ENCODE peak calls at places on chromosomes 1 and 21, in five cellular contexts. One of them, this sample, is unnamed. For H3K4me1, the result is how much of the 10 kb centered on the place peaks cover.

GRCh38 chr21:44728716-44729115 is 17.3 kb upstream of the TSPEAR start:
- DNase-seq in left lung: no peak
- DNase-seq in effector memory CD4-positive, alpha-beta T cell: no peak
- DNase-seq in OCI-LY7: no peak
- DNase-seq in mesendoderm: no peak
- DNase-seq in this sample: no peak

GRCh38 chr21:41783476-41784150 is 16.8 kb upstream of the RIPK4 start:
- DNase-seq in mesendoderm: no peak
- DNase-seq in OCI-LY7: no peak
- DNase-seq in left lung: no peak
- DNase-seq in effector memory CD4-positive, alpha-beta T cell: no peak
- DNase-seq in this sample: no peak

GRCh38 chr21:38815060-38815405 is 9.3 kb downstream of the ETS2 start:
- DNase-seq in effector memory CD4-positive, alpha-beta T cell: no peak
- DNase-seq in left lung: no peak
- DNase-seq in OCI-LY7: no peak
- DNase-seq in mesendoderm: no peak
- DNase-seq in this sample: no peak

GRCh38 chr1:24803987-24804530 is 58.8 kb downstream of the CLIC4 start:
- DNase-seq in mesendoderm: no peak
- DNase-seq in left lung: no peak
- DNase-seq in effector memory CD4-positive, alpha-beta T cell: no peak
- DNase-seq in OCI-LY7: no peak
- DNase-seq in this sample: no peak

GRCh38 chr21:15209224-15209623 is 144.4 kb upstream of the NRIP1 start:
- DNase-seq in effector memory CD4-positive, alpha-beta T cell: no peak
- DNase-seq in mesendoderm: no peak
- DNase-seq in OCI-LY7: no peak
- DNase-seq in left lung: no peak
- DNase-seq in this sample: no peak

GRCh38 chr1:7436056-7437005 is 334.8 kb upstream of the VAMP3 start:
- DNase-seq in OCI-LY7: no peak
- DNase-seq in left lung: no peak
- DNase-seq in mesendoderm: no peak
- DNase-seq in effector memory CD4-positive, alpha-beta T cell: no peak
- DNase-seq in this sample: no peak

GRCh38 chr1:170640581-170640980 is 23.4 kb upstream of the PRRX1 start:
- DNase-seq in effector memory CD4-positive, alpha-beta T cell: no peak
- DNase-seq in left lung: no peak
- DNase-seq in mesendoderm: no peak
- DNase-seq in OCI-LY7: no peak
- DNase-seq in this sample: no peak

GRCh38 chr1:28437260-28437923 is 67.9 kb downstream of the PHACTR4 start:
- DNase-seq in left lung: peak
- DNase-seq in effector memory CD4-positive, alpha-beta T cell: no peak
- DNase-seq in OCI-LY7: no peak
- DNase-seq in mesendoderm: peak
- DNase-seq in this sample: no peak

GRCh38 chr1:198143797-198144196 is 13.0 kb upstream of the NEK7 start:
- DNase-seq in left lung: no peak
- DNase-seq in OCI-LY7: no peak
- DNase-seq in mesendoderm: no peak
- DNase-seq in effector memory CD4-positive, alpha-beta T cell: no peak
- DNase-seq in this sample: no peak

GRCh38 chr1:27418326-27418761 is 25.9 kb downstream of the GPR3 start:
- DNase-seq in effector memory CD4-positive, alpha-beta T cell: peak
- DNase-seq in left lung: peak
- DNase-seq in OCI-LY7: no peak
- DNase-seq in mesendoderm: peak
- DNase-seq in this sample: no peak

GRCh38 chr1:161725888-161726630 is 4.7 kb downstream of the FCRLB start:
- DNase-seq in mesendoderm: peak
- DNase-seq in OCI-LY7: peak
- DNase-seq in left lung: peak
- DNase-seq in effector memory CD4-positive, alpha-beta T cell: peak
- DNase-seq in this sample: peak

GRCh38 chr1:76607712-76608111 is 259.6 kb upstream of the ST6GALNAC5 start:
- DNase-seq in OCI-LY7: no peak
- DNase-seq in mesendoderm: peak
- DNase-seq in effector memory CD4-positive, alpha-beta T cell: no peak
- DNase-seq in left lung: no peak
- DNase-seq in this sample: no peak

GRCh38 chr1:150272379-150272840 is at the start of gene C1orf54:
- DNase-seq in left lung: peak
- DNase-seq in OCI-LY7: no peak
- DNase-seq in mesendoderm: peak
- DNase-seq in effector memory CD4-positive, alpha-beta T cell: no peak
- DNase-seq in this sample: no peak

GRCh38 chr1:109395602-109396512 is 1.9 kb downstream of the SORT1 start:
- DNase-seq in effector memory CD4-positive, alpha-beta T cell: no peak
- DNase-seq in OCI-LY7: peak
- DNase-seq in left lung: no peak
- DNase-seq in mesendoderm: peak
- DNase-seq in this sample: no peak

GRCh38 chr1:175201061-175201508 is 8.5 kb upstream of the KIAA0040 start:
- DNase-seq in OCI-LY7: no peak
- DNase-seq in left lung: no peak
- DNase-seq in mesendoderm: no peak
- DNase-seq in effector memory CD4-positive, alpha-beta T cell: no peak
- DNase-seq in this sample: no peak

GRCh38 chr1:62224182-62224581 is 29.5 kb downstream of the L1TD1 start:
- DNase-seq in OCI-LY7: no peak
- DNase-seq in effector memory CD4-positive, alpha-beta T cell: no peak
- DNase-seq in left lung: no peak
- DNase-seq in mesendoderm: no peak
- DNase-seq in this sample: no peak

GRCh38 chr1:171588230-171588629 is 33.8 kb upstream of the MYOCOS start:
- DNase-seq in mesendoderm: no peak
- DNase-seq in left lung: no peak
- DNase-seq in effector memory CD4-positive, alpha-beta T cell: no peak
- DNase-seq in OCI-LY7: no peak
- DNase-seq in this sample: no peak

GRCh38 chr1:83882906-83883305 is 116.0 kb downstream of the TTLL7 start:
- DNase-seq in mesendoderm: peak
- DNase-seq in effector memory CD4-positive, alpha-beta T cell: no peak
- DNase-seq in OCI-LY7: peak
- DNase-seq in left lung: peak
- DNase-seq in this sample: no peak

GRCh38 chr21:45951676-45952075 is 29.9 kb upstream of the COL6A1 start:
- DNase-seq in mesendoderm: no peak
- DNase-seq in effector memory CD4-positive, alpha-beta T cell: no peak
- DNase-seq in left lung: no peak
- DNase-seq in OCI-LY7: no peak
- DNase-seq in this sample: no peak

GRCh38 chr1:218171302-218171893 is 113.7 kb upstream of the RRP15 start:
- DNase-seq in effector memory CD4-positive, alpha-beta T cell: no peak
- DNase-seq in OCI-LY7: peak
- DNase-seq in left lung: no peak
- DNase-seq in mesendoderm: peak
- DNase-seq in this sample: no peak

GRCh38 chr1:64712049-64712448 is 32.8 kb upstream of the RAVER2 start:
- DNase-seq in left lung: no peak
- DNase-seq in effector memory CD4-positive, alpha-beta T cell: no peak
- DNase-seq in OCI-LY7: no peak
- DNase-seq in mesendoderm: no peak
- DNase-seq in this sample: no peak

GRCh38 chr1:53048345-53048737 is 13.7 kb upstream of the PODN start:
- DNase-seq in mesendoderm: no peak
- DNase-seq in left lung: no peak
- DNase-seq in effector memory CD4-positive, alpha-beta T cell: no peak
- DNase-seq in OCI-LY7: no peak
- DNase-seq in this sample: no peak

GRCh38 chr1:205512059-205513045 is 7.9 kb downstream of the CDK18 start:
- DNase-seq in OCI-LY7: no peak
- DNase-seq in effector memory CD4-positive, alpha-beta T cell: no peak
- DNase-seq in left lung: no peak
- DNase-seq in mesendoderm: peak
- DNase-seq in this sample: no peak

GRCh38 chr1:151825811-151826660 is 5.6 kb downstream of the RORC start:
- DNase-seq in mesendoderm: peak
- DNase-seq in effector memory CD4-positive, alpha-beta T cell: peak
- DNase-seq in left lung: no peak
- DNase-seq in OCI-LY7: peak
- DNase-seq in this sample: no peak

GRCh38 chr1:71835442-71835813 is 446.9 kb downstream of the NEGR1 start:
- DNase-seq in effector memory CD4-positive, alpha-beta T cell: no peak
- DNase-seq in mesendoderm: no peak
- DNase-seq in left lung: no peak
- DNase-seq in OCI-LY7: no peak
- DNase-seq in this sample: no peak

GRCh38 chr1:78004719-78005346 is at the start of gene DNAJB4:
- DNase-seq in OCI-LY7: peak
- DNase-seq in left lung: peak
- DNase-seq in effector memory CD4-positive, alpha-beta T cell: peak
- DNase-seq in mesendoderm: peak
- DNase-seq in this sample: peak

GRCh38 chr1:214957330-214958137 is 125.0 kb upstream of the KCNK2 start:
- DNase-seq in mesendoderm: peak
- DNase-seq in OCI-LY7: no peak
- DNase-seq in left lung: no peak
- DNase-seq in effector memory CD4-positive, alpha-beta T cell: no peak
- DNase-seq in this sample: no peak

DNA sequence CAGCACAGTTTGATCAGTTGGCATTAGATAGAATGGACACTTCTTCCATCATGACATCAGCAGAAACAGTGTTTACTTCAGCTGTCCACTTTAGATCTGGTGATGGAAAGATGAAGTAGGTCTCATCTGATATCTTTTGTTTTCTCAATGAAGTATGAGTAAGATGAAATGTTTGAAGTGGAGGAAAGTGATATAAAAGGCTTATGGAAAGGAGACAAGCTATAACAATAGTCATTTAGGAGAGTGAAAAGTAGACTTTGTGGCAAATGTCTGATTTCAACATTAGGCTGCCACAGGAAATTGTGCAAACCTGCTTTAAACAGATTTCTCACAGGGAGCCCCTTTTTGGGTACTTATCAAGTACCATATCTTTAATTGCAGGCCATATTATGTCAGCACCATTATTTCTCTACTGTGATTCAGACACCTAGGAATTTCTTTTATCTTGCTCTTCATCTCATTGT is 18.2 kb downstream of the PDC start:
- DNase-seq in left lung: no peak
- DNase-seq in OCI-LY7: no peak
- DNase-seq in mesendoderm: no peak
- DNase-seq in effector memory CD4-positive, alpha-beta T cell: no peak
- DNase-seq in this sample: no peak
- H3K27ac ChIP-seq in left lung: no peak
- H3K27ac ChIP-seq in OCI-LY7: no peak
- H3K27ac ChIP-seq in mesendoderm: no peak
- H3K27ac ChIP-seq in effector memory CD4-positive, alpha-beta T cell: no peak
- H3K27ac ChIP-seq in this sample: no peak

DNA sequence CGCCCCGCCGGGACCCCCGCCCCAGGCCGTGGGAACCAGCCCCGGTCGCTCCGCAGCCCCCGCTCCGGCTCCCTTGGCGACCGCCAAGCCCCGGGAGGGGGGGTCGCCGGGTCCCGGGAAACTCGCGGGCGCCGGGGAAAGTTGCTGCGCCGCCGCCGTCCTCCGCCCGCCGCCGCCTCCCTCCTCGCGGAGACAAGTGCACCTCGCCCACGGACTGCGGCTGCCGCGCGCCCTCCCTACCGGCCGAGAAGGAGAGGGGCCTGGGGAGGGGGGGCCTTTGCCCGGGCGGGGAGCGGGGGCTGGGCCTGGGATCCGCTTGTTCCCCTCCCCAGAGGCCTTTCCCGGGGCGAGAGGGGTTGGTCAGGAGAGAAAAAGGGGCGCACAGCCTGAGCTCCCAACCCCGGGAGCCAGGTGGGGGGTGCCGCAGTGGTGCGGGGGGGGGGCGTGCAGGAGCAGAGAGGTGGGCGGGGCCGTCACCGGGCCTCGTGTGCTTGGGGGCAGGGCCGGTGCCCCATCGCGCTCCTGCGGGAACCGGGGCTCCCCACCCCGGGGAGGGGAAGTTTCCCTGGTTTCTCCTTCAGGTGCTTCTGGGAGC is 592 bp downstream of the AGRN start:
- DNase-seq in mesendoderm: no peak
- DNase-seq in OCI-LY7: no peak
- DNase-seq in left lung: no peak
- DNase-seq in effector memory CD4-positive, alpha-beta T cell: no peak
- DNase-seq in this sample: no peak
- H3K4me1 ChIP-seq in mesendoderm: under half
- H3K4me1 ChIP-seq in OCI-LY7: under half
- H3K4me1 ChIP-seq in left lung: under half
- H3K4me1 ChIP-seq in effector memory CD4-positive, alpha-beta T cell: under half
- H3K4me1 ChIP-seq in this sample: under half

GRCh38 chr1:223737342-223737741 is 25.0 kb downstream of the CAPN2 start:
- DNase-seq in effector memory CD4-positive, alpha-beta T cell: no peak
- DNase-seq in left lung: no peak
- DNase-seq in mesendoderm: peak
- DNase-seq in OCI-LY7: no peak
- DNase-seq in this sample: no peak

GRCh38 chr1:223732993-223733798 is 20.9 kb downstream of the CAPN2 start:
- DNase-seq in OCI-LY7: no peak
- DNase-seq in effector memory CD4-positive, alpha-beta T cell: no peak
- DNase-seq in mesendoderm: no peak
- DNase-seq in left lung: no peak
- DNase-seq in this sample: no peak

GRCh38 chr1:223731076-223731770 is 18.9 kb downstream of the CAPN2 start:
- DNase-seq in left lung: peak
- DNase-seq in mesendoderm: no peak
- DNase-seq in effector memory CD4-positive, alpha-beta T cell: no peak
- DNase-seq in OCI-LY7: no peak
- DNase-seq in this sample: no peak

GRCh38 chr1:223730471-223730870 is 18.1 kb downstream of the CAPN2 start:
- DNase-seq in OCI-LY7: no peak
- DNase-seq in mesendoderm: no peak
- DNase-seq in effector memory CD4-positive, alpha-beta T cell: no peak
- DNase-seq in left lung: no peak
- DNase-seq in this sample: no peak

GRCh38 chr1:223733898-223734852 is 21.8 kb downstream of the CAPN2 start:
- DNase-seq in effector memory CD4-positive, alpha-beta T cell: no peak
- DNase-seq in mesendoderm: no peak
- DNase-seq in left lung: peak
- DNase-seq in OCI-LY7: no peak
- DNase-seq in this sample: no peak
- H3K4me3 ChIP-seq in effector memory CD4-positive, alpha-beta T cell: no peak
- H3K4me3 ChIP-seq in mesendoderm: no peak
- H3K4me3 ChIP-seq in left lung: no peak
- H3K4me3 ChIP-seq in OCI-LY7: no peak
- H3K4me3 ChIP-seq in this sample: no peak

DNA sequence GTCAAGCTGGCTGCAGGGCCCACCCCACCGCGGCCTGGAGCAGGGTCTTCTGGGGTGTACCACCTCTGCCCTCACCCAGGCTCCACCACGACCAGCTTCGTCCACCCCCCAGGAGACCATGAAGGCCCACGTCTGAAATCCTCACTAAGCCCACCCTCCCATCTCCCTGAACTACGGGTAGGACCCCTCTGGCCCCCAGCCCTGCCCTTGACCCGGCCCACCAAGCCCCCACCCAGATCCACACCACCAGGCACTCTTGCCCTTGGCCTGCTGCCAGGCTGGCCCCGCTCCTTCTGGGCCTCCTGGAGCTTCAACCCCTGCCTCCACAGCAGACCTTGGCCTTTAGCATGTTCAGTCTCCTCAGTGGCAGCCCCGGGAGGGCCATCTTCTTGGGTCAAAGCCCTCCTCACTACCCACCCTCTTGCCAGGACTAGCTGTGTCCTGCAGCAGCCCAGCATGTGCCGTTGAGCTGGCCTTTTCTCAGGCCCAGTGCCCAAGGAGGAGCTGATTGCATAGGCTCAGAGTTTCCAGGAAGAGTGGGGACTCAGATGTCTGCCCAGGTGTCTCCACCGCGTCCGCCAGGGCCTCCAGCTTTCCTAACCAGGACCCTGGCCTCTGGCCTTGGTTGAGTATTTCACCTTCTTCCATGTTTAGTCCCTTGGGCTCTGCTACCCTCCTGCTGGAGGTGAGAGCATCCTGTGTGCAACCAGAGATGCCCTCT is 17.8 kb upstream of the SAMD11 start:
- DNase-seq in effector memory CD4-positive, alpha-beta T cell: no peak
- DNase-seq in mesendoderm: no peak
- DNase-seq in left lung: peak
- DNase-seq in OCI-LY7: no peak
- DNase-seq in this sample: no peak
- H3K27ac ChIP-seq in effector memory CD4-positive, alpha-beta T cell: no peak
- H3K27ac ChIP-seq in mesendoderm: no peak
- H3K27ac ChIP-seq in left lung: no peak
- H3K27ac ChIP-seq in OCI-LY7: no peak
- H3K27ac ChIP-seq in this sample: no peak

This sample was measured in CD4-positive, CD25-positive, alpha-beta regulatory T cell.